ENCODE peak calls at places on chromosomes 6 and 20, in eight cellular contexts. One of them, this sample, is unnamed.

GRCh38 chr6:181049-181654 is 111.1 kb upstream of the DUSP22 start:
- DNase-seq in esophagus squamous epithelium: no peak
- DNase-seq in testis: no peak
- DNase-seq in tibial nerve: no peak
- DNase-seq in H1: no peak
- DNase-seq in ovary: no peak
- DNase-seq in right lobe of liver: no peak
- DNase-seq in IMR-90: no peak
- DNase-seq in this sample: no peak

GRCh38 chr20:60921021-60921622 is 330.9 kb upstream of the CDH4 start:
- DNase-seq in esophagus squamous epithelium: no peak
- DNase-seq in testis: no peak
- DNase-seq in tibial nerve: no peak
- DNase-seq in H1: no peak
- DNase-seq in ovary: no peak
- DNase-seq in right lobe of liver: no peak
- DNase-seq in IMR-90: peak
- DNase-seq in this sample: no peak

GRCh38 chr6:132054525-132054924 is 103.4 kb upstream of the CCN2 start:
- DNase-seq in esophagus squamous epithelium: no peak
- DNase-seq in testis: no peak
- DNase-seq in tibial nerve: no peak
- DNase-seq in H1: no peak
- DNase-seq in ovary: no peak
- DNase-seq in right lobe of liver: no peak
- DNase-seq in IMR-90: peak
- DNase-seq in this sample: no peak

GRCh38 chr6:145141609-145142008 is 593.7 kb downstream of the EPM2A start:
- DNase-seq in esophagus squamous epithelium: no peak
- DNase-seq in testis: no peak
- DNase-seq in tibial nerve: no peak
- DNase-seq in H1: no peak
- DNase-seq in ovary: no peak
- DNase-seq in right lobe of liver: no peak
- DNase-seq in IMR-90: no peak
- DNase-seq in this sample: no peak

GRCh38 chr6:85797993-85798392 is 155.3 kb upstream of the SYNCRIP start:
- DNase-seq in esophagus squamous epithelium: no peak
- DNase-seq in testis: peak
- DNase-seq in tibial nerve: no peak
- DNase-seq in H1: no peak
- DNase-seq in ovary: peak
- DNase-seq in right lobe of liver: no peak
- DNase-seq in IMR-90: no peak
- DNase-seq in this sample: no peak

GRCh38 chr6:149846321-149846720 is 17.8 kb downstream of the LRP11 start:
- DNase-seq in esophagus squamous epithelium: no peak
- DNase-seq in testis: peak
- DNase-seq in tibial nerve: no peak
- DNase-seq in H1: no peak
- DNase-seq in ovary: no peak
- DNase-seq in right lobe of liver: no peak
- DNase-seq in IMR-90: peak
- DNase-seq in this sample: no peak

GRCh38 chr20:50450961-50451752 is 59.0 kb upstream of the PTPN1 start:
- DNase-seq in esophagus squamous epithelium: no peak
- DNase-seq in testis: peak
- DNase-seq in tibial nerve: no peak
- DNase-seq in H1: no peak
- DNase-seq in ovary: no peak
- DNase-seq in right lobe of liver: peak
- DNase-seq in IMR-90: peak
- DNase-seq in this sample: peak

GRCh38 chr6:112372213-112372806 is 25.2 kb downstream of the RFPL4B start:
- DNase-seq in esophagus squamous epithelium: no peak
- DNase-seq in testis: no peak
- DNase-seq in tibial nerve: no peak
- DNase-seq in H1: no peak
- DNase-seq in ovary: no peak
- DNase-seq in right lobe of liver: no peak
- DNase-seq in IMR-90: peak
- DNase-seq in this sample: no peak

GRCh38 chr20:24331939-24332338 is 137.5 kb upstream of the SYNDIG1 start:
- DNase-seq in esophagus squamous epithelium: no peak
- DNase-seq in testis: no peak
- DNase-seq in tibial nerve: no peak
- DNase-seq in H1: no peak
- DNase-seq in ovary: no peak
- DNase-seq in right lobe of liver: no peak
- DNase-seq in IMR-90: no peak
- DNase-seq in this sample: no peak

GRCh38 chr6:107115695-107116327 is 496 bp upstream of the BEND3 start:
- DNase-seq in esophagus squamous epithelium: no peak
- DNase-seq in testis: peak
- DNase-seq in tibial nerve: no peak
- DNase-seq in H1: no peak
- DNase-seq in ovary: peak
- DNase-seq in right lobe of liver: peak
- DNase-seq in IMR-90: no peak
- DNase-seq in this sample: peak

DNA sequence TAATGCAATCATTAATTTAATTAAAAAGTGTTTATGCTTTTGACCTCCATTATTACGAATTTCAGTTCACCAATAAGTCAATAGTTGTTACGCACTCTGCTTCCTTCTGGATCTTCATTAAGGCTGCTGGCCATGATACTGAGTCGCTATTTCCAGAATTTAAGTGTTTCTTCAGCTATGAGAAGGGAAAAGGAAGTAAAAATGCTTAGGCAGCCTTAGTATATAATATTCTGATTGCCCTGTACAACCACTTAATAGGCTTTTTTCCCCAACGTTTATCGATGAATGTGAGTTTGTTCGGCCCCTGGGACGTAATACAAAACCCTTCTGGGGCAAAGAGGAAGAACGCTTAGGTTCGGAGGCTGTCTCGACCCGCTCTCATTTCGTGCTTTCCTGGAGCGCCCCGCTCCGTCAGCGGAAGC is 644 bp downstream of the OARD1 start:
- DNase-seq in esophagus squamous epithelium: no peak
- DNase-seq in testis: peak
- DNase-seq in tibial nerve: no peak
- DNase-seq in H1: peak
- DNase-seq in ovary: no peak
- DNase-seq in right lobe of liver: peak
- DNase-seq in IMR-90: peak
- DNase-seq in this sample: peak
- TF ChIP-seq CTCF in esophagus squamous epithelium: no peak
- TF ChIP-seq CTCF in testis: no peak
- TF ChIP-seq CTCF in tibial nerve: no peak
- TF ChIP-seq CTCF in H1: peak
- TF ChIP-seq CTCF in ovary: no peak
- TF ChIP-seq CTCF in right lobe of liver: no peak
- TF ChIP-seq CTCF in IMR-90: peak
- TF ChIP-seq CTCF in this sample: no peak

GRCh38 chr20:11918280-11918952 is 723 bp downstream of the BTBD3 start:
- DNase-seq in esophagus squamous epithelium: no peak
- DNase-seq in testis: peak
- DNase-seq in tibial nerve: no peak
- DNase-seq in H1: no peak
- DNase-seq in ovary: no peak
- DNase-seq in right lobe of liver: no peak
- DNase-seq in IMR-90: no peak
- DNase-seq in this sample: no peak

GRCh38 chr20:11919046-11919445 is 1.4 kb downstream of the BTBD3 start:
- DNase-seq in esophagus squamous epithelium: no peak
- DNase-seq in testis: no peak
- DNase-seq in tibial nerve: no peak
- DNase-seq in H1: no peak
- DNase-seq in ovary: no peak
- DNase-seq in right lobe of liver: no peak
- DNase-seq in IMR-90: peak
- DNase-seq in this sample: no peak

GRCh38 chr20:11919571-11919970 is 1.9 kb downstream of the BTBD3 start:
- DNase-seq in esophagus squamous epithelium: no peak
- DNase-seq in testis: no peak
- DNase-seq in tibial nerve: no peak
- DNase-seq in H1: no peak
- DNase-seq in ovary: no peak
- DNase-seq in right lobe of liver: no peak
- DNase-seq in IMR-90: no peak
- DNase-seq in this sample: no peak

GRCh38 chr20:11920083-11920482 is 2.4 kb downstream of the BTBD3 start:
- DNase-seq in esophagus squamous epithelium: no peak
- DNase-seq in testis: no peak
- DNase-seq in tibial nerve: no peak
- DNase-seq in H1: no peak
- DNase-seq in ovary: no peak
- DNase-seq in right lobe of liver: no peak
- DNase-seq in IMR-90: no peak
- DNase-seq in this sample: no peak

GRCh38 chr20:11917663-11918062 is at the start of gene BTBD3:
- DNase-seq in esophagus squamous epithelium: no peak
- DNase-seq in testis: peak
- DNase-seq in tibial nerve: no peak
- DNase-seq in H1: no peak
- DNase-seq in ovary: peak
- DNase-seq in right lobe of liver: peak
- DNase-seq in IMR-90: peak
- DNase-seq in this sample: peak
- TF ChIP-seq POLR2A in esophagus squamous epithelium: no peak
- TF ChIP-seq POLR2A in testis: no peak
- TF ChIP-seq POLR2A in tibial nerve: no peak
- TF ChIP-seq POLR2A in H1: no peak
- TF ChIP-seq POLR2A in ovary: no peak
- TF ChIP-seq POLR2A in right lobe of liver: peak
- TF ChIP-seq POLR2A in IMR-90: peak
- TF ChIP-seq POLR2A in this sample: no peak

GRCh38 chr6:119440953-119441352 is 91.4 kb upstream of the MAN1A1 start:
- DNase-seq in esophagus squamous epithelium: no peak
- DNase-seq in testis: no peak
- DNase-seq in tibial nerve: no peak
- DNase-seq in H1: no peak
- DNase-seq in ovary: no peak
- DNase-seq in right lobe of liver: no peak
- DNase-seq in IMR-90: no peak
- DNase-seq in this sample: no peak

GRCh38 chr6:119444642-119445557 is 95.3 kb upstream of the MAN1A1 start:
- DNase-seq in esophagus squamous epithelium: no peak
- DNase-seq in testis: no peak
- DNase-seq in tibial nerve: no peak
- DNase-seq in H1: no peak
- DNase-seq in ovary: no peak
- DNase-seq in right lobe of liver: no peak
- DNase-seq in IMR-90: peak
- DNase-seq in this sample: no peak

GRCh38 chr6:119443993-119444641 is 94.6 kb upstream of the MAN1A1 start:
- DNase-seq in esophagus squamous epithelium: no peak
- DNase-seq in testis: no peak
- DNase-seq in tibial nerve: no peak
- DNase-seq in H1: no peak
- DNase-seq in ovary: no peak
- DNase-seq in right lobe of liver: no peak
- DNase-seq in IMR-90: peak
- DNase-seq in this sample: no peak

GRCh38 chr6:119445666-119446622 is 96.4 kb upstream of the MAN1A1 start:
- DNase-seq in esophagus squamous epithelium: no peak
- DNase-seq in testis: no peak
- DNase-seq in tibial nerve: no peak
- DNase-seq in H1: no peak
- DNase-seq in ovary: no peak
- DNase-seq in right lobe of liver: no peak
- DNase-seq in IMR-90: peak
- DNase-seq in this sample: no peak

DNA sequence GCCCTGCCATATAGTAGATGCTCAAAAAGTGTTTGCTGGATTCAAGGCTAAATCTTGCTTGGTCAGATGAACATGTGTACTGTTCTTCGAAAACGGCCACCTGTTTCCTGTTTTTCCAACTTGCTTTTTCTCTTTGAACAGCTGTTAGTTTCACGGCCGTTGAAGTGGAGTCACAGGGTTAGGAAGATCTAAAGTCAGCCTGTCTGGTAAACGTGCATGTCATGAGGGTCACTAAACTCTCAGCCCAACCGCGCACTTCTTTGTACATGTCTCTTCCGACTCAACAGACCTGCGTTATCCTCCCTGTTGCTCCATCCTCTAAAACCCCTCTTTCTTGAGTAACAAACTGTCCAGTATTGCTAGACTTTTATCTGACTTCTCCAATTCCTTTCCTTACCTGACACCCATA is 93.2 kb upstream of the MAN1A1 start:
- DNase-seq in esophagus squamous epithelium: no peak
- DNase-seq in testis: peak
- DNase-seq in tibial nerve: no peak
- DNase-seq in H1: no peak
- DNase-seq in ovary: no peak
- DNase-seq in right lobe of liver: no peak
- DNase-seq in IMR-90: no peak
- DNase-seq in this sample: peak
- H3K27ac ChIP-seq in esophagus squamous epithelium: no peak
- H3K27ac ChIP-seq in testis: no peak
- H3K27ac ChIP-seq in tibial nerve: peak
- H3K27ac ChIP-seq in H1: no peak
- H3K27ac ChIP-seq in ovary: no peak
- H3K27ac ChIP-seq in right lobe of liver: no peak
- H3K27ac ChIP-seq in IMR-90: no peak
- H3K27ac ChIP-seq in this sample: no peak

DNA sequence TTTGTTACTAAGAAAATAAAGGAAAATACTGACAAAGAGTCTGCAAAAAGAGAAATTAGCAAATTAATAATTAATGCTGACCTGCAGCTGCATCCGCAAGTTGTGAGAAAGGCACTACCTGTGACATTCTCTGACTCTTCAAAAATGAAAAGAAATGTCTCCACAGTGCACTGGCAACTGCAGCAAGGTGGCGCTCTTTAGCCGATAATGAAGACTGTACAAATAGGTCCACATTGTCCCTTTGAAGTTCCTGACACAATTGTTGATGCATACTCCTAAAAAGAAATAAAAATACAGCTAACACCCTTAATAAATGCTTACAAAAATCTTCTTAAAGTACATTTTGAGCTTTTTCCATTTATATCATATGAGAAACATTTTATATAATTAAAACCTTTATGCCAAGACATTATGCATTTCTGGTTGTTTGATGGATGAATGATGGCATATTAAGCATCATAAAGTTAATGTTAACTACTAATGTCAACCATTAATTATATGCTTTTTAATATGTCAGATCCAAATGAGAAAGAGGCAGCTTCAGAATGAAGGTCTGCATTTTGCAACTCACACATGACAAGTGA is 96.5 kb downstream of the MMS22L start:
- DNase-seq in esophagus squamous epithelium: no peak
- DNase-seq in testis: peak
- DNase-seq in tibial nerve: peak
- DNase-seq in H1: peak
- DNase-seq in ovary: peak
- DNase-seq in right lobe of liver: peak
- DNase-seq in IMR-90: peak
- DNase-seq in this sample: peak
- TF ChIP-seq CTCF in esophagus squamous epithelium: peak
- TF ChIP-seq CTCF in testis: peak
- TF ChIP-seq CTCF in tibial nerve: peak
- TF ChIP-seq CTCF in H1: peak
- TF ChIP-seq CTCF in ovary: no peak
- TF ChIP-seq CTCF in right lobe of liver: peak
- TF ChIP-seq CTCF in IMR-90: peak
- TF ChIP-seq CTCF in this sample: peak

GRCh38 chr20:63537525-63538203 is 488 bp upstream of the PTK6 start:
- DNase-seq in esophagus squamous epithelium: peak
- DNase-seq in testis: peak
- DNase-seq in tibial nerve: peak
- DNase-seq in H1: peak
- DNase-seq in ovary: peak
- DNase-seq in right lobe of liver: peak
- DNase-seq in IMR-90: peak
- DNase-seq in this sample: peak
- TF ChIP-seq POLR2A in esophagus squamous epithelium: no peak
- TF ChIP-seq POLR2A in testis: no peak
- TF ChIP-seq POLR2A in tibial nerve: no peak
- TF ChIP-seq POLR2A in H1: no peak
- TF ChIP-seq POLR2A in ovary: no peak
- TF ChIP-seq POLR2A in right lobe of liver: peak
- TF ChIP-seq POLR2A in IMR-90: peak
- TF ChIP-seq POLR2A in this sample: peak